ENCODE peak calls at places on chromosomes 12 and 14, in five cellular contexts. P, Z, F, B and U are unnamed samples.
A peak's percentile ranks its signal among the peaks of the same experiment; 100 is the strongest.

GRCh38 chr12:124938606-124939427 is 24.4 kb upstream of the UBC start:
- DNase-seq in P (no peak), Z (no peak), F (no peak), B (no peak), U (peak; percentile 48)

GRCh38 chr14:68947802-68948201 is 31.3 kb downstream of the ACTN1 start:
- DNase-seq in P (no peak), Z (no peak), F (no peak), B (no peak), U (no peak)

GRCh38 chr12:49944046-49944445 is 6.5 kb upstream of the AQP2 start:
- DNase-seq in P (no peak), Z (no peak), F (no peak), B (no peak), U (no peak)

GRCh38 chr12:57086951-57087688 is 1.8 kb upstream of the NAB2 start:
- DNase-seq in P (no peak), Z (peak; percentile 63), F (peak; percentile 97), B (peak; percentile 92), U (peak; percentile 87)

GRCh38 chr12:2618291-2618995 is 176.3 kb upstream of the FKBP4 start:
- DNase-seq in P (no peak), Z (no peak), F (no peak), B (no peak), U (no peak)

GRCh38 chr14:59583755-59584154 is 7.1 kb upstream of the CCDC175 start:
- DNase-seq in P (no peak), Z (peak; percentile 35), F (no peak), B (no peak), U (no peak)

GRCh38 chr12:57604454-57605307 is at the start of gene DTX3:
- DNase-seq in P (no peak), Z (peak; percentile 79), F (no peak), B (peak; percentile 20), U (no peak)

GRCh38 chr14:90273532-90273931 is 17.2 kb downstream of the PSMC1 start:
- DNase-seq in P (no peak), Z (no peak), F (no peak), B (no peak), U (no peak)

GRCh38 chr12:121894633-121895032 is 6.0 kb downstream of the PSMD9 start:
- DNase-seq in P (no peak), Z (peak; percentile 33), F (no peak), B (no peak), U (no peak)

GRCh38 chr12:31728289-31728916 is 418 bp downstream of the AMN1 start:
- DNase-seq in P (no peak), Z (peak; percentile 58), F (no peak), B (no peak), U (no peak)

GRCh38 chr12:74021937-74022336 is 515.7 kb upstream of the ATXN7L3B start:
- DNase-seq in P (peak; percentile 33), Z (peak; percentile 53), F (no peak), B (no peak), U (no peak)

GRCh38 chr12:75862692-75863471 is 168.7 kb downstream of the PHLDA1 start:
- DNase-seq in P (no peak), Z (no peak), F (no peak), B (no peak), U (no peak)

GRCh38 chr12:22042981-22043669 is 2.9 kb upstream of the CMAS start:
- DNase-seq in P (no peak), Z (no peak), F (no peak), B (no peak), U (no peak)

GRCh38 chr12:126998747-126999285 is 1268.2 kb upstream of the TMEM132C start:
- DNase-seq in P (no peak), Z (no peak), F (no peak), B (no peak), U (no peak)

GRCh38 chr12:108399514-108399913 is 60.4 kb upstream of the CMKLR1 start:
- DNase-seq in P (no peak), Z (no peak), F (no peak), B (no peak), U (no peak)

GRCh38 chr12:42698213-42698612 is 108.7 kb upstream of the PRICKLE1 start:
- DNase-seq in P (no peak), Z (no peak), F (no peak), B (no peak), U (no peak)

GRCh38 chr12:106434521-106434920 is 77.0 kb downstream of the POLR3B start:
- DNase-seq in P (no peak), Z (no peak), F (no peak), B (no peak), U (no peak)

GRCh38 chr12:15278816-15279658 is 43.3 kb upstream of the PTPRO start:
- DNase-seq in P (no peak), Z (no peak), F (no peak), B (no peak), U (no peak)

GRCh38 chr12:86663691-86664090 is 407.5 kb upstream of the MGAT4C start:
- DNase-seq in P (no peak), Z (no peak), F (no peak), B (no peak), U (no peak)

GRCh38 chr14:90985601-90986242 is 74.7 kb downstream of the RPS6KA5 start:
- DNase-seq in P (no peak), Z (no peak), F (no peak), B (no peak), U (no peak)

GRCh38 chr12:111685322-111685810 is 390 bp downstream of the BRAP start:
- DNase-seq in P (no peak), Z (no peak), F (no peak), B (no peak), U (no peak)

GRCh38 chr12:124764870-124765570 is 98.6 kb downstream of the SCARB1 start:
- DNase-seq in P (no peak), Z (no peak), F (no peak), B (no peak), U (no peak)

GRCh38 chr14:83607682-83608081 is 1922.3 kb upstream of the FLRT2 start:
- DNase-seq in P (no peak), Z (no peak), F (no peak), B (no peak), U (no peak)

GRCh38 chr14:105908481-105908911 is 382.1 kb downstream of the TMEM121 start:
- DNase-seq in P (no peak), Z (no peak), F (no peak), B (no peak), U (no peak)

GRCh38 chr14:75401356-75401755 is 26.5 kb upstream of the JDP2 start:
- DNase-seq in P (no peak), Z (peak; percentile 61), F (no peak), B (no peak), U (no peak)

GRCh38 chr12:17928708-17929366 is 161.2 kb downstream of the RERGL start:
- DNase-seq in P (peak; percentile 2), Z (no peak), F (no peak), B (no peak), U (no peak)

GRCh38 chr14:75283162-75283883 is 4.7 kb downstream of the FOS start:
- DNase-seq in P (no peak), Z (no peak), F (no peak), B (peak; percentile 39), U (peak; percentile 28)